ENCODE peak calls at places on chromosomes 4 and X, in four cellular contexts. X is WTC11, Y is GM12878, I is SK-N-SH. V is an unnamed sample.

GRCh38 chrX:17668929-17669328 is 68.4 kb upstream of the SCML1 start:
- DNase-seq in X (no peak), Y (no peak), I (no peak), V (no peak)

GRCh38 chr4:138111462-138112000 is 130.6 kb downstream of the SLC7A11 start:
- DNase-seq in X (peak), Y (no peak), I (no peak), V (no peak)

GRCh38 chr4:40206421-40206820 is 9.6 kb downstream of the RHOH start:
- DNase-seq in X (no peak), Y (no peak), I (no peak), V (no peak)

GRCh38 chr4:53763813-53764597 is 172.7 kb upstream of the LNX1 start:
- DNase-seq in X (no peak), Y (no peak), I (peak), V (no peak)

GRCh38 chr4:155759372-155760252 is 791 bp downstream of the GUCY1B1 start:
- DNase-seq in X (peak), Y (no peak), I (peak), V (peak)

GRCh38 chr4:153232768-153233167 is 28.5 kb downstream of the TRIM2 start:
- DNase-seq in X (peak), Y (no peak), I (no peak), V (peak)

GRCh38 chr4:28947374-28947773 is 1772.8 kb upstream of the PCDH7 start:
- DNase-seq in X (no peak), Y (no peak), I (no peak), V (no peak)

GRCh38 chr4:186844059-186844681 is 120.5 kb upstream of the FAT1 start:
- DNase-seq in X (no peak), Y (no peak), I (no peak), V (peak)

GRCh38 chr4:184657144-184657543 is 7.6 kb downstream of the PRIMPOL start:
- DNase-seq in X (no peak), Y (no peak), I (no peak), V (no peak)

GRCh38 chr4:173543266-173543665 is 13.2 kb upstream of the HAND2 start:
- DNase-seq in X (no peak), Y (no peak), I (no peak), V (no peak)

GRCh38 chr4:185834778-185835177 is 22.8 kb upstream of the SORBS2 start:
- DNase-seq in X (no peak), Y (no peak), I (no peak), V (no peak)

GRCh38 chr4:186932631-186933150 is 209.0 kb upstream of the FAT1 start:
- DNase-seq in X (no peak), Y (no peak), I (no peak), V (no peak)

GRCh38 chr4:122710434-122711308 is 21.8 kb upstream of the BBS12 start:
- DNase-seq in X (no peak), Y (no peak), I (no peak), V (no peak)

GRCh38 chrX:51825432-51825831 is 68.0 kb upstream of the MAGED1 start:
- DNase-seq in X (no peak), Y (no peak), I (no peak), V (no peak)

GRCh38 chr4:118981839-118982381 is 93.3 kb downstream of the SYNPO2 start:
- DNase-seq in X (peak), Y (no peak), I (peak), V (peak)

GRCh38 chrX:119069128-119069527 is 3.7 kb upstream of the CT47C1 start:
- DNase-seq in X (no peak), Y (no peak), I (no peak), V (no peak)

GRCh38 chrX:119067023-119067739 is 5.6 kb upstream of the CT47C1 start:
- DNase-seq in X (peak), Y (no peak), I (peak), V (peak)

GRCh38 chrX:119062750-119063374 is 9.9 kb upstream of the CT47C1 start:
- DNase-seq in X (no peak), Y (no peak), I (no peak), V (no peak)

DNA sequence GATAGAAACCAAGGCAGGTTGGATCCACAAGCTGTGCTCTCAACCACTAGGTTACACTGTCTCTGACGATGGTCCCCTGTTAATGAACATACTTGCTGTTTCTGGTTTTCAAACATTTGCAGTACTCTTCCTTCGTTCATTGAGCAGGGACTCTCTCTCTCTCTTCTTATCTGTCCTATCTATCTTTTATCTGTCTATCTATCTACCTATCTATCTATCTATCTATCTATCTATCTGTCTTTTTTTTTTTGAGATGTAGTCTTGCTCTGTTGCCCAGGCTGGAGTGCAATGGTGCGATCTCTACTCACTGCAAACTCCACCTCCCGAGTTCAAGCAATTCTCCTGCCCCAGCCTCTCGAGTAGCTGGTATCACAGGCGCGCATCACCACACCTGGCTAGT is 9.4 kb upstream of the CT47C1 start:
- DNase-seq in X (no peak), Y (no peak), I (no peak), V (no peak)
- TF ChIP-seq USF1 in X (no peak), Y (no peak), I (no peak), V (no peak)

DNA sequence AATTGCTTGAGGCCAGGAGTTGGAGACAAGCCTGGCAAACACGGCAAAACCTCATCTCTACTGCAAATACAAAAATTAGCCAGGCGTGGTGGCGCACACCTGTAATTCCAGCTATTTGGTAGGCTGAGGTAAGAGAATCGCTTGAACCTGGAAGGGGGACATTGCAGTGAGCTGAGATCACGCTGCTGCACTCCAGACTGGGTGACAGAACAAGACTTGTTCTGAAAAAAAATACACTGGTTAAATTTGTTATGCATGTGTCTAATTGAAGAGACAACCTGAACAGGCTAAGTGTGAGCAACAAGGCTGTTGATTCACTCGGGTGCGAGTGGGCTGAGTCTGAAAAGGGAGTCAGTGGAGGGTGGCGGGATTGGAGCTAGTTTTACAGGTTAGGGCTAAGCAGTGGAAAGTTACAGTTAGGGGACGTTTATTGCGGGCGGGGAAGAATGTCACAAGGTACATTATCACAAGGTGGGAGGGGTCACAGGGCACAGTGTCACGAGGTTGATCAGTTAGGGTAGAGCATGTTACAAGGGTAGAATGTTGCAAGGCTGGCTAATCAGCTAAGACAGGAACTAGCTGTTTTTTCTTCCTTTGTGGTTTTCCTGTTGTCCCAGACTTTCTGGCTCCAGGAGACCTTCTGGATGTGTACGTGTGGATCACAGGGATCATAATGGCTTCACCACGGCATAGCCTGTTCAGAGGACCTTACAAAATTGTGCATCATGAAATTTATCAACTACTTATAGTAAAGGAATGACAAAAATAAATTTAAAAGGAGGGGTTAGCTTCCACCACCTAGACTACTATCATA is 115.8 kb downstream of the NAA11 start:
- DNase-seq in X (no peak), Y (no peak), I (no peak), V (peak)
- TF ChIP-seq USF1 in X (no peak), Y (no peak), I (no peak), V (peak)

DNA sequence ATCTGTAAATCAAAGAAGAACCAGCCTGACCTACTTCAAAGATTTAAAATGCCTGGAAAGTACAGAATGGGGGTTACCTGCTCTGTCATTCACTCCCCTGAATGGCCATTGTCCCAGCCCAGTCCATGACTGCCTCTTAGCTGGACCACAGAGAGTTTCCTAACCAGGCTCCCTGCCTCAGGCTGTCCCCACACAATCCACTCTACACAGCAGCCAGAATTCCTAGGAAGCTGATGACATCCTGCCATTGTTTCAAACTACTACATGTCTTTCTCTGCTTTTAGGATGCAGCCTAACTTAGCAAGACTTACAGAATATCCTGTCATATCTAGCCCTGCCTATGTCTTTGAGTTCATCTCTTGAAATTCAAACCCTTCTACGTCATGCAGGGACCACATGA is 15.9 kb upstream of the CRMP1 start:
- DNase-seq in X (no peak), Y (no peak), I (no peak), V (no peak)
- TF ChIP-seq USF1 in X (no peak), Y (no peak), I (no peak), V (no peak)

GRCh38 chr4:180999217-180999616 is 1244.0 kb upstream of the TENM3 start:
- DNase-seq in X (no peak), Y (no peak), I (peak), V (no peak)
- TF ChIP-seq USF1 in X (no peak), Y (no peak), I (no peak), V (no peak)